ENCODE peak calls at places on chromosomes 5 and 9, in five cellular contexts. L is ELR; M is stimulated activated CD4-positive, alpha-beta T cell treated with anti-CD3 and anti-CD28 coated beads, Interleukin-2, amount 100 ng/mL, for 48 hours; U is brain microvascular endothelial cell; I is GM03348. P is an unnamed sample.

GRCh38 chr9:11063263-11063662 is 450.5 kb upstream of the PTPRD start:
- DNase-seq in L (no peak), M (no peak), U (no peak), I (no peak), P (no peak)

GRCh38 chr5:41797672-41798071 is 72.6 kb downstream of the OXCT1 start:
- DNase-seq in L (no peak), M (no peak), U (no peak), I (no peak), P (no peak)

GRCh38 chr9:130377612-130378011 is 67.1 kb upstream of the ASS1 start:
- DNase-seq in L (no peak), M (no peak), U (no peak), I (no peak), P (no peak)

GRCh38 chr9:82538634-82539033 is 524.3 kb downstream of the RASEF start:
- DNase-seq in L (no peak), M (no peak), U (no peak), I (no peak), P (no peak)

GRCh38 chr5:107930891-107931290 is 260.2 kb upstream of the EFNA5 start:
- DNase-seq in L (no peak), M (no peak), U (no peak), I (no peak), P (no peak)

GRCh38 chr9:6614489-6614888 is 31.0 kb downstream of the GLDC start:
- DNase-seq in L (no peak), M (no peak), U (no peak), I (no peak), P (no peak)

GRCh38 chr5:163535290-163535689 is 29.9 kb downstream of the MAT2B start:
- DNase-seq in L (no peak), M (no peak), U (no peak), I (no peak), P (no peak)

GRCh38 chr9:137715321-137715720 is 96.5 kb downstream of the EHMT1 start:
- DNase-seq in L (no peak), M (no peak), U (no peak), I (no peak), P (no peak)

GRCh38 chr5:58855851-58856739 is 273.2 kb downstream of the RAB3C start:
- DNase-seq in L (no peak), M (no peak), U (no peak), I (no peak), P (no peak)

GRCh38 chr9:124503713-124504529 is 3.3 kb downstream of the NR5A1 start:
- DNase-seq in L (no peak), M (no peak), U (no peak), I (no peak), P (no peak)